ENCODE peak calls at places on chromosomes 16 and 17, in six cellular contexts. One of them, this sample, is unnamed.

GRCh38 chr17:46813920-46814319 is 4.6 kb downstream of the WNT3 start:
- DNase-seq in activated naive CD8-positive, alpha-beta T cell treated with anti-CD3 and anti-CD28 coated beads, Interleukin-2, amount 50 U/mL, for 24 hours: no peak
- DNase-seq in trophoblast cell: no peak
- DNase-seq in stimulated activated CD4-positive, alpha-beta T cell treated with anti-CD3 and anti-CD28 coated beads, Interleukin-4, amount 100 ng/mL, for 24 hours: no peak
- DNase-seq in GM04503: no peak
- DNase-seq in HTR-8/SVneo: no peak
- DNase-seq in this sample: no peak

GRCh38 chr17:66190738-66191606 is 961 bp downstream of the CEP112 start:
- DNase-seq in activated naive CD8-positive, alpha-beta T cell treated with anti-CD3 and anti-CD28 coated beads, Interleukin-2, amount 50 U/mL, for 24 hours: no peak
- DNase-seq in trophoblast cell: no peak
- DNase-seq in stimulated activated CD4-positive, alpha-beta T cell treated with anti-CD3 and anti-CD28 coated beads, Interleukin-4, amount 100 ng/mL, for 24 hours: no peak
- DNase-seq in GM04503: peak
- DNase-seq in HTR-8/SVneo: peak
- DNase-seq in this sample: peak

GRCh38 chr17:57125866-57126265 is 40.8 kb downstream of the AKAP1 start:
- DNase-seq in activated naive CD8-positive, alpha-beta T cell treated with anti-CD3 and anti-CD28 coated beads, Interleukin-2, amount 50 U/mL, for 24 hours: no peak
- DNase-seq in trophoblast cell: no peak
- DNase-seq in stimulated activated CD4-positive, alpha-beta T cell treated with anti-CD3 and anti-CD28 coated beads, Interleukin-4, amount 100 ng/mL, for 24 hours: no peak
- DNase-seq in GM04503: no peak
- DNase-seq in HTR-8/SVneo: no peak
- DNase-seq in this sample: no peak

GRCh38 chr17:72822358-72823023 is 270.0 kb downstream of the SLC39A11 start:
- DNase-seq in activated naive CD8-positive, alpha-beta T cell treated with anti-CD3 and anti-CD28 coated beads, Interleukin-2, amount 50 U/mL, for 24 hours: no peak
- DNase-seq in trophoblast cell: no peak
- DNase-seq in stimulated activated CD4-positive, alpha-beta T cell treated with anti-CD3 and anti-CD28 coated beads, Interleukin-4, amount 100 ng/mL, for 24 hours: no peak
- DNase-seq in GM04503: no peak
- DNase-seq in HTR-8/SVneo: no peak
- DNase-seq in this sample: no peak

GRCh38 chr16:16915771-16916170 is 536.8 kb downstream of the NPIPA7 start:
- DNase-seq in activated naive CD8-positive, alpha-beta T cell treated with anti-CD3 and anti-CD28 coated beads, Interleukin-2, amount 50 U/mL, for 24 hours: no peak
- DNase-seq in trophoblast cell: no peak
- DNase-seq in stimulated activated CD4-positive, alpha-beta T cell treated with anti-CD3 and anti-CD28 coated beads, Interleukin-4, amount 100 ng/mL, for 24 hours: no peak
- DNase-seq in GM04503: no peak
- DNase-seq in HTR-8/SVneo: no peak
- DNase-seq in this sample: no peak

GRCh38 chr17:40363480-40363838 is 1.1 kb downstream of the GJD3 start:
- DNase-seq in activated naive CD8-positive, alpha-beta T cell treated with anti-CD3 and anti-CD28 coated beads, Interleukin-2, amount 50 U/mL, for 24 hours: peak
- DNase-seq in trophoblast cell: no peak
- DNase-seq in stimulated activated CD4-positive, alpha-beta T cell treated with anti-CD3 and anti-CD28 coated beads, Interleukin-4, amount 100 ng/mL, for 24 hours: no peak
- DNase-seq in GM04503: no peak
- DNase-seq in HTR-8/SVneo: no peak
- DNase-seq in this sample: no peak

GRCh38 chr17:77365584-77366186 is 224.9 kb downstream of the SEC14L1 start:
- DNase-seq in activated naive CD8-positive, alpha-beta T cell treated with anti-CD3 and anti-CD28 coated beads, Interleukin-2, amount 50 U/mL, for 24 hours: no peak
- DNase-seq in trophoblast cell: no peak
- DNase-seq in stimulated activated CD4-positive, alpha-beta T cell treated with anti-CD3 and anti-CD28 coated beads, Interleukin-4, amount 100 ng/mL, for 24 hours: no peak
- DNase-seq in GM04503: peak
- DNase-seq in HTR-8/SVneo: peak
- DNase-seq in this sample: no peak

GRCh38 chr17:16977932-16978331 is 6.0 kb upstream of the TNFRSF13B start:
- DNase-seq in activated naive CD8-positive, alpha-beta T cell treated with anti-CD3 and anti-CD28 coated beads, Interleukin-2, amount 50 U/mL, for 24 hours: no peak
- DNase-seq in trophoblast cell: peak
- DNase-seq in stimulated activated CD4-positive, alpha-beta T cell treated with anti-CD3 and anti-CD28 coated beads, Interleukin-4, amount 100 ng/mL, for 24 hours: no peak
- DNase-seq in GM04503: no peak
- DNase-seq in HTR-8/SVneo: peak
- DNase-seq in this sample: no peak